ENCODE peak calls at places on chromosomes 6 and 20, in nine cellular contexts. R is left lung, E is cardiac muscle cell, G is kidney, D is HCT116, J is mammary epithelial cell, F is astrocyte, B is left ventricle myocardium inferior, L is MM.1S. W is an unnamed sample.

GRCh38 chr6:115582386-115582785 is 478.3 kb downstream of the FRK start:
- DNase-seq in F (no peak), G (no peak), D (no peak), J (no peak), B (no peak), R (no peak), E (no peak), L (no peak), W (no peak)

GRCh38 chr6:13579911-13580310 is 5.5 kb downstream of the SIRT5 start:
- DNase-seq in G (no peak), B (no peak), D (no peak), R (no peak), F (no peak), E (no peak), J (no peak), L (no peak), W (no peak)

GRCh38 chr20:6381887-6382286 is 259.1 kb upstream of the FERMT1 start:
- DNase-seq in G (no peak), L (no peak), R (no peak), D (no peak), E (peak), J (peak), F (peak), B (no peak), W (peak)

GRCh38 chr6:18211338-18211737 is 53.0 kb downstream of the DEK start:
- DNase-seq in F (no peak), E (no peak), R (no peak), D (no peak), G (no peak), J (no peak), B (no peak), L (no peak), W (no peak)

GRCh38 chr6:82364087-82365010 is 732 bp downstream of the TPBG start:
- DNase-seq in D (peak), G (peak), J (peak), L (no peak), F (peak), E (peak), R (peak), B (peak), W (peak)

GRCh38 chr20:46840054-46840729 is 54.5 kb upstream of the EYA2 start:
- DNase-seq in L (no peak), E (no peak), B (no peak), J (no peak), F (no peak), R (no peak), G (no peak), D (no peak), W (no peak)

GRCh38 chr20:17448071-17448470 is 83.1 kb downstream of the BFSP1 start:
- DNase-seq in R (no peak), J (no peak), G (no peak), E (no peak), F (no peak), B (no peak), D (no peak), L (no peak), W (no peak)

GRCh38 chr20:2004171-2004570 is 10.3 kb upstream of the PDYN start:
- DNase-seq in B (no peak), G (no peak), L (no peak), R (no peak), F (no peak), E (no peak), J (no peak), D (no peak), W (no peak)

GRCh38 chr6:109869398-109870165 is 108.5 kb upstream of the GPR6 start:
- DNase-seq in J (no peak), G (no peak), B (no peak), D (no peak), F (no peak), E (peak), L (no peak), R (no peak), W (no peak)

GRCh38 chr20:53238121-53238660 is 266.0 kb downstream of the TSHZ2 start:
- DNase-seq in B (no peak), L (no peak), E (no peak), R (no peak), F (peak), G (no peak), D (no peak), J (no peak), W (no peak)

GRCh38 chr20:34220581-34220980 is 20.6 kb upstream of the ASIP start:
- DNase-seq in D (no peak), G (no peak), B (no peak), J (peak), L (no peak), R (no peak), E (no peak), F (peak), W (peak)

GRCh38 chr6:115838763-115839401 is 221.8 kb downstream of the FRK start:
- DNase-seq in F (peak), B (no peak), G (no peak), J (peak), R (no peak), L (peak), E (peak), D (peak), W (peak)

GRCh38 chr6:45614488-45615285 is 237.0 kb upstream of the SUPT3H start:
- DNase-seq in R (no peak), G (no peak), B (no peak), F (no peak), D (no peak), J (peak), E (no peak), L (no peak), W (no peak)

GRCh38 chr20:41615671-41616070 is 2.5 kb downstream of the CHD6 start:
- DNase-seq in R (no peak), L (no peak), F (no peak), E (no peak), G (no peak), B (no peak), J (no peak), D (no peak), W (no peak)

GRCh38 chr6:95569560-95569959 is 7.8 kb upstream of the MANEA start:
- DNase-seq in R (no peak), J (no peak), D (no peak), G (no peak), F (no peak), E (no peak), L (no peak), B (no peak), W (no peak)

GRCh38 chr6:116561377-116562018 is 7.9 kb downstream of the CALHM4 start:
- DNase-seq in F (peak), R (no peak), E (peak), D (peak), G (peak), L (peak), J (peak), B (peak), W (peak)

GRCh38 chr20:57663241-57663640 is 43.0 kb upstream of the ZBP1 start:
- DNase-seq in B (peak), G (peak), D (no peak), R (no peak), F (no peak), L (no peak), E (no peak), J (no peak), W (no peak)

GRCh38 chr20:40663304-40663703 is 25.7 kb downstream of the MAFB start:
- DNase-seq in D (no peak), J (no peak), B (no peak), R (no peak), G (no peak), E (no peak), F (no peak), L (no peak), W (no peak)

GRCh38 chr6:36033935-36034334 is 6.3 kb downstream of the MAPK14 start:
- DNase-seq in J (peak), D (no peak), G (no peak), R (no peak), B (no peak), F (peak), L (no peak), E (no peak), W (no peak)

GRCh38 chr6:113813207-113813606 is 43.9 kb upstream of the MARCKS start:
- DNase-seq in F (peak), J (peak), L (no peak), R (no peak), G (no peak), E (no peak), B (no peak), D (no peak), W (peak)

GRCh38 chr20:62366370-62367135 is 559 bp downstream of the LAMA5 start:
- DNase-seq in D (no peak), L (peak), F (no peak), G (peak), B (peak), E (peak), R (peak), J (no peak), W (no peak)

GRCh38 chr20:46541229-46541935 is 9.1 kb downstream of the OCSTAMP start:
- DNase-seq in B (no peak), R (peak), D (no peak), J (no peak), G (no peak), L (no peak), F (no peak), E (no peak), W (no peak)

GRCh38 chr6:154480144-154480639 is 30.3 kb downstream of the CNKSR3 start:
- DNase-seq in R (no peak), B (no peak), D (no peak), G (no peak), L (no peak), F (no peak), E (no peak), J (no peak), W (no peak)
- H3K27ac ChIP-seq in R (peak), B (no peak), D (no peak), G (no peak), L (no peak), F (peak), E (no peak), J (no peak), W (peak)

GRCh38 chr20:3818155-3819151 is 1.9 kb upstream of the AP5S1 start:
- DNase-seq in R (no peak), F (peak), G (peak), E (peak), D (peak), B (peak), J (peak), L (peak), W (peak)
- H3K27ac ChIP-seq in R (peak), F (no peak), G (no peak), E (no peak), D (peak), B (peak), J (no peak), L (no peak), W (no peak)

GRCh38 chr6:29680904-29681303 is at the start of gene ZFP57:
- DNase-seq in F (no peak), G (no peak), D (no peak), J (no peak), B (no peak), E (no peak), R (no peak), L (no peak), W (no peak)
- H3K27ac ChIP-seq in F (no peak), G (no peak), D (no peak), J (peak), B (no peak), E (no peak), R (no peak), L (no peak), W (no peak)

GRCh38 chr6:144305567-144305966 is 20.4 kb downstream of the UTRN start:
- DNase-seq in D (no peak), E (no peak), R (no peak), G (no peak), J (no peak), B (no peak), F (no peak), L (no peak), W (no peak)
- H3K27ac ChIP-seq in D (no peak), E (no peak), R (no peak), G (no peak), J (no peak), B (no peak), F (no peak), L (no peak), W (no peak)

GRCh38 chr20:12927489-12927888 is 81.3 kb upstream of the SPTLC3 start:
- DNase-seq in R (no peak), D (no peak), G (no peak), L (no peak), J (peak), B (no peak), F (peak), E (no peak), W (peak)
- H3K27ac ChIP-seq in R (no peak), D (no peak), G (no peak), L (no peak), J (no peak), B (no peak), F (peak), E (peak), W (no peak)